ENCODE peak calls at places on chromosome 2, in nine cellular contexts. X is psoas muscle; M is heart right ventricle; Z is OCI-LY7; R is effector memory CD4-positive, alpha-beta T cell; Q is keratinocyte; V is pancreas; T is cardiac muscle cell; O is body of pancreas. A is an unnamed sample. For H3K36me3, the result is how much of the 10 kb centered on the place peaks cover.

GRCh38 chr2:186702499-186702898 is 8.6 kb downstream of the FAM171B start:
- DNase-seq in X (no peak), M (no peak), Z (no peak), R (no peak), Q (no peak), V (no peak), T (no peak), O (no peak), A (no peak)

GRCh38 chr2:70002241-70002896 is 40.9 kb upstream of the ASPRV1 start:
- DNase-seq in X (no peak), M (no peak), Z (peak), R (no peak), Q (no peak), V (no peak), T (no peak), O (peak), A (no peak)

GRCh38 chr2:58569460-58570185 is 328.5 kb upstream of the FANCL start:
- DNase-seq in X (no peak), M (no peak), Z (no peak), R (no peak), Q (no peak), V (no peak), T (no peak), O (no peak), A (no peak)

GRCh38 chr2:11248-11941 is 34.9 kb downstream of the FAM110C start:
- DNase-seq in X (peak), M (peak), Z (peak), R (peak), Q (no peak), V (peak), T (peak), O (peak), A (no peak)

GRCh38 chr2:165018207-165018606 is 62.9 kb upstream of the SLC38A11 start:
- DNase-seq in X (no peak), M (no peak), Z (peak), R (no peak), Q (no peak), V (no peak), T (peak), O (no peak), A (no peak)

GRCh38 chr2:72136933-72137497 is 10.6 kb downstream of the CYP26B1 start:
- DNase-seq in X (no peak), M (no peak), Z (no peak), R (no peak), Q (no peak), V (peak), T (no peak), O (no peak), A (no peak)

GRCh38 chr2:186303091-186303490 is 183.0 kb upstream of the ZC3H15 start:
- DNase-seq in X (no peak), M (no peak), Z (no peak), R (no peak), Q (peak), V (no peak), T (no peak), O (no peak), A (no peak)

GRCh38 chr2:151481744-151482143 is 72.0 kb downstream of the RIF1 start:
- DNase-seq in X (no peak), M (no peak), Z (no peak), R (no peak), Q (no peak), V (no peak), T (no peak), O (no peak), A (no peak)

GRCh38 chr2:240792658-240793312 is 27.2 kb downstream of the KIF1A start:
- DNase-seq in X (peak), M (no peak), Z (no peak), R (no peak), Q (no peak), V (peak), T (no peak), O (no peak), A (no peak)

GRCh38 chr2:161122772-161123530 is 37.3 kb upstream of the TANK start:
- DNase-seq in X (no peak), M (peak), Z (no peak), R (no peak), Q (peak), V (no peak), T (peak), O (peak), A (peak)

GRCh38 chr2:60480089-60480773 is 73.2 kb downstream of the BCL11A start:
- DNase-seq in X (no peak), M (no peak), Z (no peak), R (no peak), Q (no peak), V (no peak), T (no peak), O (peak), A (peak)

GRCh38 chr2:6073260-6074141 is 381.3 kb downstream of the SOX11 start:
- DNase-seq in X (no peak), M (peak), Z (no peak), R (no peak), Q (no peak), V (no peak), T (peak), O (no peak), A (peak)

GRCh38 chr2:85719609-85720240 is 25.6 kb downstream of the GNLY start:
- DNase-seq in X (peak), M (no peak), Z (no peak), R (no peak), Q (no peak), V (no peak), T (no peak), O (no peak), A (no peak)

GRCh38 chr2:197097578-197098366 is 171.3 kb upstream of the PGAP1 start:
- DNase-seq in X (peak), M (peak), Z (no peak), R (no peak), Q (no peak), V (no peak), T (peak), O (peak), A (peak)

GRCh38 chr2:3267869-3268704 is 109.5 kb downstream of the EIPR1 start:
- DNase-seq in X (no peak), M (no peak), Z (no peak), R (no peak), Q (no peak), V (no peak), T (no peak), O (no peak), A (no peak)

GRCh38 chr2:23524261-23524706 is 139.3 kb downstream of the KLHL29 start:
- DNase-seq in X (peak), M (no peak), Z (no peak), R (no peak), Q (peak), V (no peak), T (no peak), O (peak), A (peak)

GRCh38 chr2:236600892-236601291 is 31.3 kb downstream of the ACKR3 start:
- DNase-seq in X (no peak), M (no peak), Z (no peak), R (no peak), Q (peak), V (no peak), T (no peak), O (no peak), A (no peak)

DNA sequence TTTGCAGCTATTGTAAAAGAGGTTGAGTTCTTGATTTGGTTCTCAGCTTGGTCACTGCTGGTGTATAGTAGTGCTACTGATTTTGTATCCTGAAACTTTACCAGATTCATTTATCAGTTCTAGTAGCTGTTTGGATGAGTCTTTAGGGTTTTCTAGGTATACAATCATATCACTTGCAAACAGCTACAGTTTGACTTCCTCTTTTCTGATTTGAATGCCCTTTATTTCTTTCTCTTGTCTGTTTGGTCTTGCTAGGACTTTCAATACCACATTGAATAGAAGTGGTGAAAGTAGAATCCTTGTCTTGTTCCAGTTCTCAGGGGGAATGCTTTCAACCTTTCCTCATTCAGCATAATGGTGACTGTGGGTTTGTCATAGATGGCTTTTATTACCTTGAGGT is 210.5 kb upstream of the DPP10 start:
- DNase-seq in X (no peak), M (no peak), Z (no peak), R (no peak), Q (no peak), V (no peak), T (no peak), O (no peak), A (no peak)
- H3K4me3 ChIP-seq in X (no peak), M (no peak), Z (no peak), R (no peak), Q (no peak), V (no peak), T (no peak), O (no peak), A (no peak)

GRCh38 chr2:65370387-65371093 is 61.9 kb downstream of the SPRED2 start:
- DNase-seq in X (no peak), M (peak), Z (peak), R (no peak), Q (no peak), V (no peak), T (peak), O (peak), A (no peak)

GRCh38 chr2:65371094-65371474 is 61.3 kb downstream of the SPRED2 start:
- DNase-seq in X (no peak), M (no peak), Z (no peak), R (no peak), Q (no peak), V (no peak), T (no peak), O (no peak), A (no peak)

GRCh38 chr2:65369980-65370379 is 62.4 kb downstream of the SPRED2 start:
- DNase-seq in X (no peak), M (no peak), Z (no peak), R (no peak), Q (no peak), V (no peak), T (no peak), O (no peak), A (no peak)

GRCh38 chr2:65368464-65368863 is 63.9 kb downstream of the SPRED2 start:
- DNase-seq in X (no peak), M (no peak), Z (no peak), R (no peak), Q (no peak), V (no peak), T (no peak), O (no peak), A (no peak)

DNA sequence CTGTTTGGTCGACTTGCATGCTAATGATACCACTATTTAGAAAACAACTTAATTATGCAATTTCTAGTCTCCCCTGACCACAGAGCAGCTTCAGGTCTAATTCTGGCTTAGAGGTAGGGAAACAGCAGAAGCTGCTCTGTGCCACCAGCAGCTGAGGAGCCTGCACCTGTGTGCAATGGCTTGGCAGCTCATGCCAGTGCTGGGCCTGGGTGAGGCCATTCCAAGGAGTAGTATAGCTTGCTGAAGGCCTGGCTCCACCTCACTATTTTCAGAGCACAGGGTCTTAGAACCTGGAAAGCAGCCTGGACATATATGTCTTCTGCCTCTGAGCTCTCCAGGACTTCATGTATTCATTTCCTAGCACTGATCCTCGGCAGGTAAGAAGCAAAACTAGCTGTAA is 62.8 kb downstream of the SPRED2 start:
- DNase-seq in X (no peak), M (no peak), Z (no peak), R (no peak), Q (no peak), V (no peak), T (no peak), O (no peak), A (no peak)
- H3K36me3 ChIP-seq in X (under half), M (under half), Z (under half), R (under half), Q (under half), V (under half), T (under half), O (under half), A (under half)

DNA sequence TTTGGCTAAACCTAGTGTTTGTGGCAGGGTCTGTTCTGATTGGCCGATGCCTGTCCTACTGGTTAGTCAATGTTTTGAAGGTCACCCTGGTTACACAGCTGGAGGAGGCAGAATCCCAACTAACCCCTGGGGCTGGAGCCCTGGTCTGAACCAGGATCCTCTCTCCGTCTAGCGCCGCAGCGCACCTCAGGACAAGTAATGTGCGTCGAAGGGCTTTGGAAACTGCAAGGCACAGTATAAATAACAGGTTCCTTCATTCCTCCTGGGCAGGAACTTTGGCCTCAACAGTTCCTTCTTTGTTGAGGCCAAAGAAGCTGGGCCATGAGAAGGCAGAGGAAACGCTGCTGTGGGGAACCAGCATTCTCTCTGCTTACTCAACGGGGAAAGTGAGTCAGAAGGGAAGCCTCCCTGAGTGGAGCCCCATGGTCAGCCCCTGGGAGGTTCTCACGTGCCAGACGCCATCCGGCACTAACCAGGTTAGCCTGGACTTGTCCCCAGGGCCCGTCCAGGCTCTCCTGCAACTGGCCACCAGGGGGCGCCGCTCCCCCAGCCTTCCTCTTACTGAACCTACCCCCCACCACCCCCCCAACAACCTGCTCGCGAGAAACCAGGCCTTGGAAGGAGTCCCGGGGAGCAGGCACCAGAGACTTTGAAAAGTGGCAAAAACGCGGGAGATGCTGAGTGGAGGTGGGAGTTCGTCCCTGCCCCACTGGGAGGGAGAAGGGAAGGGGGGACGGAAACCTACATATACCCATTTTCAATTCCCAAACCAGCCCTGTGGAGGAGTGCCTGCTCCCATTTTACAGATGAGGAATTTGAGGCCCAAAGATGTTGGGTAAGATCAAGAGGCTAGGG is 19.8 kb downstream of the TEX44 start:
- DNase-seq in X (peak), M (peak), Z (peak), R (peak), Q (peak), V (peak), T (peak), O (peak), A (peak)
- H3K4me3 ChIP-seq in X (peak), M (no peak), Z (peak), R (peak), Q (peak), V (no peak), T (no peak), O (no peak), A (no peak)

GRCh38 chr2:156156580-156156979 is 175.9 kb downstream of the NR4A2 start:
- DNase-seq in X (no peak), M (no peak), Z (no peak), R (no peak), Q (no peak), V (no peak), T (no peak), O (peak), A (no peak)
- H3K36me3 ChIP-seq in X (under half), M (under half), Z (under half), R (under half), Q (under half), V (under half), T (under half), O (under half), A (under half)

DNA sequence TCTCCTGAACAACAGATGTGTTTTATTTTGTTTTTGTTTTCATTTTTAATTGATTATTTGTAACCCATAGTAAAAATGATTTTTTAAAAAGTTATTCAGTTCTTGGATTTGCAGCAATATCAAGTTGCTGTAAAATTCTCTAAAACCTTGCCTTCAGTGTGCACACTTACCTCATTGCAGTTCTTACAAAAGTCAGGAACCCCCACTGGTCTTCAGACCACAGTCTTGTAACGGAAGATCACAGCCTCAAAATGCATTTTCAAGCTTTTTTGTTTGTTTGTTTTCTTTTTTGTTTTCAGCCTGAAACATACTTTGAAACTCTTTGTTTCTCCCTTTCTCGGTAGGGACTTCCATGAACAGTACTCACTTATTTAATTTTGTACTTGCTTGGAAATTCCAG is 1012.8 kb upstream of the GYPC start:
- DNase-seq in X (no peak), M (no peak), Z (no peak), R (no peak), Q (no peak), V (no peak), T (no peak), O (no peak), A (no peak)
- H3K4me3 ChIP-seq in X (no peak), M (no peak), Z (no peak), R (no peak), Q (no peak), V (no peak), T (no peak), O (no peak), A (no peak)

GRCh38 chr2:36449213-36449612 is 93.6 kb downstream of the CRIM1 start:
- DNase-seq in X (no peak), M (no peak), Z (no peak), R (no peak), Q (no peak), V (no peak), T (no peak), O (no peak), A (no peak)
- H3K36me3 ChIP-seq in X (under half), M (under half), Z (under half), R (under half), Q (under half), V (under half), T (under half), O (under half), A (under half)